ENCODE peak calls at places on chromosomes 16 and 17, in four cellular contexts. C, D, E and Q are unnamed samples.

GRCh38 chr17:14715531-14715930 is 414.6 kb downstream of the HS3ST3B1 start:
- DNase-seq in C (no peak), D (no peak), E (no peak), Q (no peak)

GRCh38 chr17:37802712-37803416 is 58.0 kb upstream of the HNF1B start:
- DNase-seq in C (no peak), D (no peak), E (peak; percentile 45), Q (no peak)

GRCh38 chr17:72388765-72389473 is 268.1 kb downstream of the SOX9 start:
- DNase-seq in C (no peak), D (no peak), E (no peak), Q (no peak)

GRCh38 chr16:84103678-84104077 is 13.1 kb downstream of the MBTPS1 start:
- DNase-seq in C (no peak), D (no peak), E (no peak), Q (no peak)

GRCh38 chr17:42814633-42815399 is 9.3 kb downstream of the BECN1 start:
- DNase-seq in C (no peak), D (no peak), E (no peak), Q (no peak)

GRCh38 chr17:8226536-8227237 is 16.3 kb upstream of the AURKB start:
- DNase-seq in C (peak; percentile 62), D (peak; percentile 85), E (peak; percentile 87), Q (peak; percentile 90)

GRCh38 chr17:18950944-18951905 is 740 bp upstream of the SLC5A10 start:
- DNase-seq in C (no peak), D (no peak), E (no peak), Q (no peak)

GRCh38 chr17:31466096-31466495 is 74.6 kb downstream of the RAB11FIP4 start:
- DNase-seq in C (no peak), D (no peak), E (no peak), Q (no peak)

GRCh38 chr17:37831492-37831891 is 86.6 kb upstream of the HNF1B start:
- DNase-seq in C (no peak), D (no peak), E (no peak), Q (no peak)